ENCODE peak calls at places on chromosomes 7 and 10, in ten cellular contexts. W, E, A, C, H, T, Z, J, L and G are unnamed samples. For H3K4me1, the result is how much of the 10 kb centered on the place peaks cover.

GRCh38 chr7:111083423-111083822 is 7.5 kb upstream of the LRRN3 start:
- DNase-seq in W (no peak), E (no peak), A (no peak), C (no peak), H (no peak), T (no peak), Z (no peak), J (no peak), L (peak), G (peak)

GRCh38 chr10:117165557-117166419 is 27.7 kb upstream of the VAX1 start:
- DNase-seq in W (peak), E (peak), A (peak), C (peak), H (peak), T (peak), Z (no peak), J (peak), L (peak), G (peak)

GRCh38 chr10:121668336-121669009 is 70.2 kb upstream of the FGFR2 start:
- DNase-seq in W (no peak), E (peak), A (peak), C (peak), H (peak), T (peak), Z (peak), J (no peak), L (no peak), G (peak)

GRCh38 chr10:120969219-120969645 is 118.1 kb downstream of the WDR11 start:
- DNase-seq in W (no peak), E (no peak), A (no peak), C (no peak), H (no peak), T (no peak), Z (no peak), J (no peak), L (no peak), G (no peak)

GRCh38 chr10:123643315-123643714 is 22.8 kb upstream of the GPR26 start:
- DNase-seq in W (no peak), E (no peak), A (peak), C (peak), H (no peak), T (no peak), Z (no peak), J (no peak), L (no peak), G (no peak)

GRCh38 chr7:66970310-66970709 is 25.1 kb downstream of the SBDS start:
- DNase-seq in W (no peak), E (no peak), A (peak), C (no peak), H (no peak), T (no peak), Z (peak), J (no peak), L (no peak), G (no peak)

GRCh38 chr7:41630741-41631140 is 72.1 kb downstream of the INHBA start:
- DNase-seq in W (no peak), E (no peak), A (peak), C (no peak), H (no peak), T (no peak), Z (no peak), J (no peak), L (no peak), G (peak)

GRCh38 chr10:28678687-28679457 is 1.6 kb downstream of the BAMBI start:
- DNase-seq in W (peak), E (peak), A (no peak), C (peak), H (no peak), T (peak), Z (peak), J (no peak), L (peak), G (peak)

GRCh38 chr10:23437987-23438546 is 808 bp upstream of the OTUD1 start:
- DNase-seq in W (no peak), E (no peak), A (no peak), C (no peak), H (no peak), T (no peak), Z (no peak), J (no peak), L (no peak), G (no peak)

GRCh38 chr10:124532106-124532641 is 70.6 kb downstream of the LHPP start:
- DNase-seq in W (no peak), E (no peak), A (peak), C (no peak), H (no peak), T (peak), Z (no peak), J (no peak), L (no peak), G (no peak)

GRCh38 chr7:113267885-113268284 is 149.5 kb upstream of the SMIM30 start:
- DNase-seq in W (peak), E (no peak), A (no peak), C (no peak), H (no peak), T (no peak), Z (no peak), J (no peak), L (peak), G (no peak)

GRCh38 chr10:131886181-131886716 is 14.6 kb upstream of the PPP2R2D start:
- DNase-seq in W (no peak), E (no peak), A (no peak), C (no peak), H (no peak), T (no peak), Z (no peak), J (no peak), L (no peak), G (no peak)

GRCh38 chr10:84333864-84334451 is 5.6 kb downstream of the CCSER2 start:
- DNase-seq in W (peak), E (no peak), A (peak), C (no peak), H (no peak), T (peak), Z (no peak), J (no peak), L (peak), G (no peak)

GRCh38 chr7:2709553-2710165 is 21.7 kb downstream of the AMZ1 start:
- DNase-seq in W (peak), E (peak), A (peak), C (peak), H (peak), T (peak), Z (peak), J (peak), L (peak), G (peak)

GRCh38 chr7:113321201-113321600 is 202.8 kb upstream of the SMIM30 start:
- DNase-seq in W (no peak), E (no peak), A (no peak), C (no peak), H (no peak), T (peak), Z (no peak), J (no peak), L (peak), G (no peak)

GRCh38 chr7:75608451-75609122 is 116.5 kb downstream of the SPDYE5 start:
- DNase-seq in W (no peak), E (no peak), A (no peak), C (no peak), H (no peak), T (no peak), Z (no peak), J (no peak), L (no peak), G (no peak)

GRCh38 chr7:130695840-130696239 is 9.5 kb upstream of the TSGA13 start:
- DNase-seq in W (peak), E (no peak), A (peak), C (no peak), H (no peak), T (peak), Z (no peak), J (peak), L (peak), G (peak)

GRCh38 chr7:2478387-2478760 is 2.2 kb upstream of the GRIFIN start:
- DNase-seq in W (peak), E (no peak), A (no peak), C (peak), H (peak), T (no peak), Z (peak), J (no peak), L (no peak), G (no peak)

GRCh38 chr7:3267928-3268690 is 32.9 kb upstream of the SDK1 start:
- DNase-seq in W (peak), E (no peak), A (no peak), C (no peak), H (no peak), T (no peak), Z (no peak), J (no peak), L (peak), G (no peak)

GRCh38 chr7:2499181-2499580 is 20.4 kb upstream of the LFNG start:
- DNase-seq in W (no peak), E (no peak), A (no peak), C (no peak), H (no peak), T (no peak), Z (no peak), J (no peak), L (no peak), G (no peak)

GRCh38 chr10:44462338-44462914 is 77.5 kb upstream of the CXCL12 start:
- DNase-seq in W (no peak), E (no peak), A (no peak), C (no peak), H (no peak), T (no peak), Z (no peak), J (no peak), L (no peak), G (no peak)

DNA sequence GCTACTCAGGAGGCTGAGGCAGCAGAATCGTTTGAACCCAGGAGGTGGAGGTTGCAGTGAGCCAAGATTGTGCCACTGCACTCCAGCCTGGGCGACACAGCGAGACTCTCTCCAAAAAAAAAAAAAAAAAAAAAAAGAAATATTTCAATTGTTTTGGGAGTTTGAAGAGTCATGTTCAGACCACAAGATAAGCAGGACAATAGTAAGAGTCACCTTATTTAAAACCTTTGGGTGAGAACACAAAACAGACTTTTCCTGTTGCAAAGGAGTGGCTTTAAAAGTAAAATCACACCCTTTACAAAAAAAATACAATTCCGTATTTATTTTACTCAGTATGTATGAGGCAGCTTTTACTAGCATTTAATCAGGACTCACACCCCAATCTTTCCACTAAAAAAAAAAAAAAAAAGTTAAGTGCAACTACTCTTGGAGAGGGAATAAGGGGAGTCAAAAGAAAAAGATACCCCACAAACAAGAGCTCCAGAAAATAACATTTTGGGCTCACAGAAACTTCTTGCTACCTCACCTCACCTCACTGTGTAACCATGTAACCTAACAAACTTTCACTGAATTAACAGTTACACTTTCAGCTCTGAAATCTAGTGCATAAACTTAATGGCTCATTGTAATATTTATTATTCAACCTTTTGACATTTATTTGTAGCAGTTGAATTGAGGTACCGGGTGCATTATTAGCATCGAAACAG is 11.2 kb downstream of the SKIDA1 start:
- DNase-seq in W (no peak), E (no peak), A (no peak), C (no peak), H (no peak), T (no peak), Z (no peak), J (no peak), L (no peak), G (no peak)
- H3K4me1 ChIP-seq in W (under half), E (under half), A (half or more), C (under half), H (under half), T (under half), Z (under half), J (under half), L (under half), G (under half)

GRCh38 chr7:137026176-137026500 is 157.7 kb downstream of the CHRM2 start:
- DNase-seq in W (no peak), E (no peak), A (no peak), C (no peak), H (no peak), T (no peak), Z (no peak), J (no peak), L (no peak), G (no peak)
- H3K4me1 ChIP-seq in W (under half), E (under half), A (under half), C (under half), H (under half), T (under half), Z (under half), J (under half), L (under half), G (under half)

GRCh38 chr7:72153132-72153512 is 259.0 kb downstream of the CALN1 start:
- DNase-seq in W (no peak), E (no peak), A (no peak), C (no peak), H (no peak), T (no peak), Z (no peak), J (no peak), L (no peak), G (no peak)
- H3K4me1 ChIP-seq in W (under half), E (under half), A (under half), C (under half), H (under half), T (under half), Z (under half), J (under half), L (under half), G (under half)

GRCh38 chr10:114507449-114507848 is 103.1 kb upstream of the AFAP1L2 start:
- DNase-seq in W (no peak), E (peak), A (no peak), C (peak), H (peak), T (no peak), Z (peak), J (no peak), L (no peak), G (peak)
- H3K4me1 ChIP-seq in W (under half), E (under half), A (under half), C (under half), H (under half), T (under half), Z (under half), J (under half), L (under half), G (under half)

DNA sequence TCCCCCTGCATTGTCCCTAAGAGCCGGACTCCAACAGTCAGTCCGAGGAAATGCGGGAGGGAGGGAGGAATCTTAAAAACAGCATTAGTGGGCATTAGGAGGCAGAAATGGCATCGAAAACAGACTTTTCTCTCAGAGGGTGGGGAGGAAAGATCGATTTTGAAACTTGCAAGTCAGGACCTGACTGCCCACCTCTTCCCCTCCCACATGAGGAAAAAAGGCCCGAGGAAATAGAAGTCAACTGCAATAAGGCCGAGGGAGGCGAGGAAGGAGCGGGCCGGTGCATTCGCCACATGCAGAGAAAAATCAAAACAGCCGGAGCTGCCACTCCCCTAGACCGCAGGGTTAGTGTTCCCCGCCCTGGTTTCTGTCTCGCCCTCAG is 2.8 kb downstream of the LBX1 start:
- DNase-seq in W (no peak), E (no peak), A (peak), C (no peak), H (no peak), T (no peak), Z (no peak), J (no peak), L (no peak), G (no peak)
- H3K4me1 ChIP-seq in W (under half), E (under half), A (under half), C (under half), H (under half), T (under half), Z (under half), J (under half), L (under half), G (under half)

GRCh38 chr7:36205236-36205635 is 52.2 kb downstream of the EEPD1 start:
- DNase-seq in W (no peak), E (no peak), A (no peak), C (no peak), H (no peak), T (no peak), Z (no peak), J (no peak), L (no peak), G (no peak)

GRCh38 chr7:36201122-36201723 is 48.2 kb downstream of the EEPD1 start:
- DNase-seq in W (no peak), E (no peak), A (no peak), C (no peak), H (no peak), T (no peak), Z (no peak), J (no peak), L (no peak), G (no peak)

GRCh38 chr7:36202347-36202896 is 49.4 kb downstream of the EEPD1 start:
- DNase-seq in W (no peak), E (no peak), A (no peak), C (no peak), H (no peak), T (no peak), Z (no peak), J (no peak), L (no peak), G (no peak)

GRCh38 chr7:36204044-36204663 is 51.1 kb downstream of the EEPD1 start:
- DNase-seq in W (no peak), E (no peak), A (no peak), C (no peak), H (no peak), T (no peak), Z (no peak), J (no peak), L (no peak), G (no peak)

DNA sequence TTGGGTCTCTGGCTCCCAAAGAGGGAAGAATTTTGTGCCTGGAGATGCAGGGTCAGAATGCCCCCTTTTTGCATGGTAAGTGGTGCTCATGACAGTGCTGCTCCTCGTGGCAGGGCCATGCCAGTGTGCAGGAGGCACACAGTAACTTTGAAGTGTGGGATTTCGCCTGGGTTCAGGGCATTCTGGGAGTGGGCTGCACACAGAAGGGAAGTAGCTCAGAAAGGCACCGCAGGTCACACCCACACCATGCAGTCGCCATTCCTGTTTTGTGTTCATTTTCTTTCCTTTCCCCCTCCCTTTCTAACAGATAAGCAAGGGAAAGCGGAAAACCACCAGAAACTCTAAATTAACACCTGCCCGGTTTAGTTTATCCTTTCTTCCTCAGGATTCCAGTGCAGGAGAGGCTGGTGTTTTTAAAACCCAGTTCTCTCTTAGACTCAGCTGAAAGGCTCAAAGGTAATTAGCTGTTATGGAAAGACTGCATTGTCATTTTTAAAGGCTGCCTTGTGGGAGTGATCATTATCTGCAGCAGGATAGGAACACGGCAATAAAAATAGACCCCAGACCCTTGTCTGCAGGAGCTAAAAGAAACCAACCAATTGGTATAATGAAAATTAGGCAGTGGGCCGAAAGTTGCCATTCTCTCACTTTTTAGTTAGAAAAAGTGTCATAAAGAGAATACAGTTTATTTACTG is 50.2 kb downstream of the EEPD1 start:
- DNase-seq in W (no peak), E (no peak), A (no peak), C (no peak), H (no peak), T (peak), Z (no peak), J (peak), L (no peak), G (no peak)
- H3K4me1 ChIP-seq in W (under half), E (under half), A (under half), C (under half), H (under half), T (under half), Z (under half), J (under half), L (under half), G (under half)